ENCODE peak calls at places on chromosome 17, in four cellular contexts. G, U, E and D are unnamed samples. For H3K9me3, the result is how much of the 10 kb centered on the place peaks cover.

GRCh38 chr17:17713839-17714238 is 32.6 kb downstream of the RAI1 start:
- DNase-seq in G (no peak), U (no peak), E (no peak), D (no peak)

GRCh38 chr17:58632324-58633314 is 59.2 kb downstream of the TEX14 start:
- DNase-seq in G (no peak), U (no peak), E (no peak), D (no peak)

GRCh38 chr17:37081287-37081686 is 132.5 kb downstream of the AATF start:
- DNase-seq in G (no peak), U (peak), E (no peak), D (no peak)

GRCh38 chr17:43403846-43404245 is 5.1 kb downstream of the ARL4D start:
- DNase-seq in G (no peak), U (no peak), E (no peak), D (no peak)

GRCh38 chr17:57261084-57261461 is 4.8 kb downstream of the MSI2 start:
- DNase-seq in G (no peak), U (no peak), E (no peak), D (no peak)

GRCh38 chr17:60586288-60586974 is 13.6 kb upstream of the PPM1D start:
- DNase-seq in G (no peak), U (peak), E (no peak), D (no peak)

GRCh38 chr17:13244511-13244910 is 226.7 kb upstream of the ELAC2 start:
- DNase-seq in G (no peak), U (no peak), E (no peak), D (no peak)

GRCh38 chr17:10151667-10152496 is 46.5 kb downstream of the GAS7 start:
- DNase-seq in G (no peak), U (no peak), E (no peak), D (no peak)

GRCh38 chr17:41251261-41251660 is 1.8 kb downstream of the KRTAP9-4 start:
- DNase-seq in G (no peak), U (no peak), E (no peak), D (no peak)

GRCh38 chr17:42686520-42687137 is 4.3 kb downstream of the CNTNAP1 start:
- DNase-seq in G (no peak), U (no peak), E (no peak), D (no peak)

GRCh38 chr17:13490427-13490826 is 111.3 kb downstream of the HS3ST3A1 start:
- DNase-seq in G (no peak), U (no peak), E (no peak), D (no peak)

GRCh38 chr17:12316021-12316420 is 295.3 kb downstream of the MAP2K4 start:
- DNase-seq in G (no peak), U (peak), E (no peak), D (no peak)

GRCh38 chr17:81285179-81285878 is 9.8 kb downstream of the SLC38A10 start:
- DNase-seq in G (peak), U (no peak), E (peak), D (no peak)

GRCh38 chr17:1073241-1073962 is 76.5 kb downstream of the TIMM22 start:
- DNase-seq in G (no peak), U (no peak), E (no peak), D (no peak)

GRCh38 chr17:18191071-18191667 is 7.5 kb downstream of the ALKBH5 start:
- DNase-seq in G (no peak), U (no peak), E (no peak), D (no peak)

GRCh38 chr17:21300601-21301571 is 16.4 kb downstream of the MAP2K3 start:
- DNase-seq in G (no peak), U (no peak), E (no peak), D (no peak)

GRCh38 chr17:21303441-21304065 is 19.0 kb downstream of the MAP2K3 start:
- DNase-seq in G (no peak), U (no peak), E (no peak), D (no peak)

GRCh38 chr17:21299981-21300600 is 15.6 kb downstream of the MAP2K3 start:
- DNase-seq in G (no peak), U (no peak), E (no peak), D (no peak)

GRCh38 chr17:21302711-21303425 is 18.4 kb downstream of the MAP2K3 start:
- DNase-seq in G (no peak), U (no peak), E (no peak), D (no peak)

GRCh38 chr17:21301593-21302550 is 17.4 kb downstream of the MAP2K3 start:
- DNase-seq in G (no peak), U (no peak), E (no peak), D (no peak)
- H3K9me3 ChIP-seq in G (under half), U (under half), E (under half), D (under half)

GRCh38 chr17:82949361-82949760 is 109.5 kb upstream of the ZNF750 start:
- DNase-seq in G (no peak), U (no peak), E (no peak), D (no peak)
- H3K9me3 ChIP-seq in G (under half), U (half or more), E (under half), D (under half)

DNA sequence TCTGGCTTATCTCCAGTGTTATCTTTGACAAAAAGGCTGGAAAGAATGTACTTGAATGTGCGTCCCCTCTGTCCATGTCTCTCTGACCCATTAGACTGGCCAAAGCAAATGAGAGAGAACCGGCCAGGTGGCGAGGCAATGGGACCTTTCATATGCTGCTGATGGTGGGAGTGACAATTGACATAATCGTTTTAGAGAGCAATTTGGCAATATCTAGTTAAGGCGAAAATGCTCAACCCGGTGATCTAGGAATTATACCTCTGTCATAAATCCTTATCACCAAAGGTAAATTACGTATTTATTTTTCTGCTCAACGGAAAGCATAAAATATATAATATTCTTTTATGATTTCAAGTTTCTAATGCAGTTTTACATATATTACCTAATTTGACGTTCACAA is 14.6 kb upstream of the SDK2 start:
- DNase-seq in G (no peak), U (no peak), E (no peak), D (no peak)
- H3K9me3 ChIP-seq in G (under half), U (under half), E (under half), D (under half)

GRCh38 chr17:63819585-63820537 is 7.4 kb upstream of the PSMC5 start:
- DNase-seq in G (no peak), U (no peak), E (no peak), D (no peak)

GRCh38 chr17:63816669-63817068 is 10.6 kb upstream of the PSMC5 start:
- DNase-seq in G (no peak), U (no peak), E (no peak), D (no peak)

GRCh38 chr17:63817736-63818385 is 9.4 kb upstream of the PSMC5 start:
- DNase-seq in G (no peak), U (no peak), E (no peak), D (no peak)

GRCh38 chr17:63820963-63821561 is 6.2 kb upstream of the PSMC5 start:
- DNase-seq in G (no peak), U (no peak), E (no peak), D (no peak)

GRCh38 chr17:63819131-63819530 is 8.1 kb upstream of the PSMC5 start:
- DNase-seq in G (no peak), U (no peak), E (no peak), D (no peak)
- H3K9me3 ChIP-seq in G (under half), U (under half), E (under half), D (under half)